ENCODE peak calls at places on chromosomes 12 and 14, in nine cellular contexts. W is A549, U is heart left ventricle, N is mammary epithelial cell, T is lower lobe of right lung, Y is left ventricle myocardium inferior, Q is upper lobe of right lung, L is cardiac muscle cell, S is hepatocyte. P is an unnamed sample.

GRCh38 chr12:43898474-43898873 is 62.6 kb downstream of the TMEM117 start:
- DNase-seq in W (no peak), U (no peak), N (no peak), T (no peak), Y (no peak), Q (no peak), L (no peak), S (no peak), P (no peak)

GRCh38 chr12:123388948-123389559 is 5.1 kb downstream of the KMT5A start:
- DNase-seq in W (no peak), U (no peak), N (no peak), T (no peak), Y (no peak), Q (no peak), L (no peak), S (no peak), P (no peak)

GRCh38 chr14:73424453-73424852 is 33.9 kb downstream of the NUMB start:
- DNase-seq in W (peak; percentile 38), U (no peak), N (no peak), T (no peak), Y (no peak), Q (no peak), L (peak; percentile 9), S (no peak), P (no peak)

GRCh38 chr12:92075425-92075891 is 70.2 kb downstream of the BTG1 start:
- DNase-seq in W (no peak), U (no peak), N (no peak), T (no peak), Y (no peak), Q (no peak), L (peak; percentile 67), S (no peak), P (no peak)

GRCh38 chr14:84988391-84988790 is 541.6 kb upstream of the FLRT2 start:
- DNase-seq in W (no peak), U (no peak), N (peak; percentile 56), T (no peak), Y (no peak), Q (no peak), L (no peak), S (no peak), P (no peak)

GRCh38 chr12:11981174-11981733 is 89.5 kb upstream of the BCL2L14 start:
- DNase-seq in W (no peak), U (no peak), N (peak; percentile 69), T (no peak), Y (no peak), Q (no peak), L (peak; percentile 27), S (no peak), P (no peak)

GRCh38 chr14:100536721-100537700 is 50.2 kb downstream of the BEGAIN start:
- DNase-seq in W (no peak), U (peak; percentile 34), N (no peak), T (peak; percentile 30), Y (peak; percentile 12), Q (peak; percentile 39), L (no peak), S (no peak), P (no peak)

GRCh38 chr12:99413751-99414150 is 233.8 kb upstream of the GARIN6 start:
- DNase-seq in W (no peak), U (no peak), N (no peak), T (no peak), Y (no peak), Q (no peak), L (no peak), S (no peak), P (no peak)

GRCh38 chr12:48991247-48992050 is 7.7 kb downstream of the DDN start:
- DNase-seq in W (no peak), U (no peak), N (no peak), T (no peak), Y (no peak), Q (no peak), L (no peak), S (no peak), P (no peak)

GRCh38 chr14:71290301-71290700 is 383.0 kb downstream of the PCNX1 start:
- DNase-seq in W (no peak), U (no peak), N (no peak), T (no peak), Y (no peak), Q (no peak), L (no peak), S (no peak), P (no peak)

GRCh38 chr14:21099596-21099985 is 1.1 kb upstream of the ZNF219 start:
- DNase-seq in W (no peak), U (no peak), N (no peak), T (no peak), Y (no peak), Q (no peak), L (no peak), S (no peak), P (no peak)
- H3K4me3 ChIP-seq in W (peak overlapping the region; percentile 62), U (peak overlapping the region; percentile 81), N (peak overlapping the region; percentile 79), T (peak overlapping the region; percentile 62), Y (peak overlapping the region; percentile 71), Q (peak overlapping the region; percentile 67), L (no peak overlapping the region), S (no peak overlapping the region), P (peak overlapping the region; percentile 73)

GRCh38 chr14:95146079-95146771 is 11.1 kb downstream of the DICER1 start:
- DNase-seq in W (no peak), U (no peak), N (peak; percentile 75), T (peak; percentile 51), Y (no peak), Q (peak; percentile 65), L (no peak), S (no peak), P (no peak)

GRCh38 chr14:95141684-95142083 is 15.6 kb downstream of the DICER1 start:
- DNase-seq in W (no peak), U (no peak), N (no peak), T (no peak), Y (no peak), Q (no peak), L (no peak), S (no peak), P (no peak)

GRCh38 chr14:95144849-95145248 is 12.5 kb downstream of the DICER1 start:
- DNase-seq in W (no peak), U (no peak), N (no peak), T (no peak), Y (no peak), Q (no peak), L (no peak), S (no peak), P (no peak)

GRCh38 chr14:95142208-95142607 is 15.1 kb downstream of the DICER1 start:
- DNase-seq in W (no peak), U (no peak), N (no peak), T (no peak), Y (no peak), Q (no peak), L (no peak), S (no peak), P (no peak)

GRCh38 chr14:95143813-95144620 is 13.3 kb downstream of the DICER1 start:
- DNase-seq in W (no peak), U (no peak), N (no peak), T (no peak), Y (no peak), Q (no peak), L (peak; percentile 30), S (no peak), P (no peak)
- H3K27ac ChIP-seq in W (no peak overlapping the region), U (peak overlapping the region; percentile 47), N (no peak overlapping the region), T (peak overlapping the region; percentile 50), Y (peak overlapping the region; percentile 63), Q (peak overlapping the region; percentile 45), L (no peak overlapping the region), S (no peak overlapping the region), P (no peak overlapping the region)

DNA sequence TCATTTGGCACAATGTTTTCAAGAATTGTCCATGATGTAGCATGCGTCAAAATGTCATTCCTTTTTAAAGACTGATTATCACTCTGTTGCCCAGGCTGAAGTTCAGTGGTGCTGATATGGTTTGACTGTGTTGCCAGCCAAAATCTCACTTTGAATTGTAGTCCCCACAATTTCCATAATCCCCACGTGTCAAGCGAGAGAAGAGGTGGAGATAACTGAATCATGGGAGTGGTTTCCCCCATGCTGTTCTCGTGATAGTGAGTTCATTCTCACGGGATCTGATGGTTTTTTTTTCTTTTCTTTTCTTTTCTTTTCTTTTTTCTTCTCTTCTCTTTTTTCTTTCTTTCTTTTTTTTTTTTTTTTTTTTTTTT is 21.8 kb upstream of the LRRK2 start:
- DNase-seq in W (no peak), U (no peak), N (no peak), T (no peak), Y (no peak), Q (no peak), L (no peak), S (no peak), P (no peak)
- H3K4me3 ChIP-seq in W (no peak overlapping the region), U (no peak overlapping the region), N (no peak overlapping the region), T (no peak overlapping the region), Y (no peak overlapping the region), Q (no peak overlapping the region), L (no peak overlapping the region), S (no peak overlapping the region), P (no peak overlapping the region)

DNA sequence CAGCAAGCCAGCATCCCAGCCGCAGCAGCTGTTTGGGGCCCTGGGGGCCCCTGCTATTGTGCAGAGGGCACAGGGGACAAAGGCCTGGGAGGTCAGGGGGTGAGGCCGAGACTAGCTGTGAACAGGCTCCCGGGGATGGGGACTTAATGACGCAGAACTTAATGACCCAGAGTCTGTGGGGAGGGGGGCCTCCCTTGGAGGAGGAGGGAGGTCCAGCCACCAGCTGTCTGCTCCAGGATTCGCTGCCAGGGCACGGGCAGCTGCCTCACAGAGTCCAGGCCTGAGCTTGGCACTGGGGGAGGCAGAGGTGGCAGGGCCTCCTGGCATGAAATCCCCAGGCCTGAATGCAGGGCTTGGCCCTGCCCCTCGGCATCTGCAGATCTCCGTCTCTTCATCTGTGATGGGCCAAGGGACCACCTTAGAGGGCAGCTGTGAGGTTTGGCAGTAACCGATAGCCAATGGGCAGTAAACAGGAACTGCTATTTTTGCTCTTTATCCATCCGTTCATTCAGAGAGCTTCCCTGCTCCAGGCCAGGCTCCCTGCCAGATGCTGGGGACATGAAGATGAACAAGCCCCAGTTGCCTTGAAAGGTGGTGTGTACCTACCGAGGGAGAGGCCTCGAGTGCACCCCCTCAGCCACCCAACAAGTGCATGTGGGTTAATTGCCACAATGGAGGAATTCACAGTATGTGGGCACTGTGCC is 6.7 kb downstream of the FAM222A start:
- DNase-seq in W (no peak), U (peak; percentile 76), N (no peak), T (no peak), Y (peak; percentile 57), Q (no peak), L (no peak), S (no peak), P (no peak)
- H3K27ac ChIP-seq in W (no peak overlapping the region), U (peak overlapping the region; percentile 84), N (no peak overlapping the region), T (no peak overlapping the region), Y (peak overlapping the region; percentile 93), Q (no peak overlapping the region), L (no peak overlapping the region), S (no peak overlapping the region), P (no peak overlapping the region)

GRCh38 chr12:104306376-104306775 is 2.8 kb downstream of the EID3 start:
- DNase-seq in W (no peak), U (no peak), N (no peak), T (no peak), Y (no peak), Q (no peak), L (no peak), S (no peak), P (no peak)
- H3K4me3 ChIP-seq in W (peak overlapping the region; percentile 68), U (no peak overlapping the region), N (no peak overlapping the region), T (no peak overlapping the region), Y (no peak overlapping the region), Q (no peak overlapping the region), L (no peak overlapping the region), S (no peak overlapping the region), P (no peak overlapping the region)